ENCODE peak calls at places on chromosomes 5 and 9, in four cellular contexts. H is natural killer cell, F is fibroblast of pulmonary artery, D is pancreas. O is an unnamed sample.

GRCh38 chr9:135797507-135798302 is 95.7 kb downstream of the KCNT1 start:
- DNase-seq in H (no peak), D (no peak), F (peak; percentile 56), O (no peak)

GRCh38 chr5:129836321-129836720 is 67.9 kb upstream of the CHSY3 start:
- DNase-seq in F (no peak), H (no peak), D (no peak), O (no peak)

GRCh38 chr5:110785356-110785755 is 46.5 kb downstream of the SLC25A46 start:
- DNase-seq in H (no peak), F (peak; percentile 62), D (no peak), O (no peak)

GRCh38 chr5:14223372-14223771 is 80.2 kb downstream of the TRIO start:
- DNase-seq in F (no peak), D (no peak), H (no peak), O (no peak)

GRCh38 chr9:75871624-75872023 is 18.8 kb upstream of the PCSK5 start:
- DNase-seq in F (no peak), D (no peak), H (no peak), O (no peak)

GRCh38 chr9:137777761-137778160 is 99.8 kb upstream of the CACNA1B start:
- DNase-seq in D (no peak), H (no peak), F (no peak), O (no peak)

GRCh38 chr9:90287567-90288274 is 354.9 kb downstream of the DIRAS2 start:
- DNase-seq in F (no peak), H (no peak), D (no peak), O (no peak)

GRCh38 chr5:87390576-87391199 is 22.0 kb downstream of the CCNH start:
- DNase-seq in D (no peak), F (peak; percentile 22), H (no peak), O (no peak)

GRCh38 chr9:68887232-68887631 is 126.7 kb downstream of the PRKACG start:
- DNase-seq in H (no peak), D (no peak), F (no peak), O (no peak)

GRCh38 chr9:131875828-131876485 is 136.1 kb upstream of the RAPGEF1 start:
- DNase-seq in H (no peak), D (no peak), F (no peak), O (no peak)

GRCh38 chr9:129763235-129763917 is 10.5 kb upstream of the PTGES start:
- DNase-seq in H (no peak), D (no peak), F (peak; percentile 90), O (no peak)

GRCh38 chr5:112174959-112175594 is 244.0 kb downstream of the EPB41L4A start:
- DNase-seq in H (no peak), D (no peak), F (peak; percentile 70), O (no peak)

GRCh38 chr9:122498883-122499288 is 11.7 kb upstream of the OR1J2 start:
- DNase-seq in H (no peak), D (no peak), F (peak; percentile 64), O (no peak)

GRCh38 chr9:74942801-74943200 is 9.9 kb downstream of the C9orf40 start:
- DNase-seq in H (peak; percentile 38), F (peak; percentile 42), D (no peak), O (no peak)

GRCh38 chr5:135964670-135965320 is 10.0 kb upstream of the LECT2 start:
- DNase-seq in F (no peak), H (no peak), D (no peak), O (no peak)

DNA sequence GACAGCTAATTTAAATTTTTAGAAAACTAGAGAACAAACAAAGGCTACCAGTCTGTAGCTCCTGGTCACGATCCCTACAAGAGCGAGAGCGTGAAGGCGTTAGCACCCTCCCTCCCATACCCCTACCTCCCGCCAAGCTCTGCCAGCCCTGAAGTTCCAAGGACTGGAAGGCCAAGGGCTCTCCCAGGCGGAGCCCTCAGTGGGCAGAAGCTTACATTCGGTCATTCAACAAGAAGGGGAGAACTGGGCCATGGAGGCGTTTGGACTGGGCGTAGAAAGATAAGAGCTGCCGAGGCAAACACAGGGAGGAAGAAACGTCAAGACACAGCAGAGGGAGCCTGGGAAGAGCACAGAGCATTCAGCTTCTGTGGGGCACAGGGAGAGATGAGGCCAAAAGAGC is 3.0 kb downstream of the MXD3 start:
- DNase-seq in D (no peak), F (no peak), H (no peak), O (no peak)
- TF ChIP-seq CTCF in D (no peak), F (no peak), H (no peak), O (no peak)

GRCh38 chr5:68475476-68475875 is 259.9 kb downstream of the PIK3R1 start:
- DNase-seq in F (no peak), H (no peak), D (no peak), O (no peak)

GRCh38 chr5:68480385-68480940 is 264.9 kb downstream of the PIK3R1 start:
- DNase-seq in H (no peak), F (no peak), D (no peak), O (no peak)

GRCh38 chr5:68478306-68479091 is 262.9 kb downstream of the PIK3R1 start:
- DNase-seq in H (no peak), D (no peak), F (peak; percentile 16), O (no peak)

GRCh38 chr5:68479524-68479923 is 264.0 kb downstream of the PIK3R1 start:
- DNase-seq in F (no peak), H (no peak), D (no peak), O (no peak)

DNA sequence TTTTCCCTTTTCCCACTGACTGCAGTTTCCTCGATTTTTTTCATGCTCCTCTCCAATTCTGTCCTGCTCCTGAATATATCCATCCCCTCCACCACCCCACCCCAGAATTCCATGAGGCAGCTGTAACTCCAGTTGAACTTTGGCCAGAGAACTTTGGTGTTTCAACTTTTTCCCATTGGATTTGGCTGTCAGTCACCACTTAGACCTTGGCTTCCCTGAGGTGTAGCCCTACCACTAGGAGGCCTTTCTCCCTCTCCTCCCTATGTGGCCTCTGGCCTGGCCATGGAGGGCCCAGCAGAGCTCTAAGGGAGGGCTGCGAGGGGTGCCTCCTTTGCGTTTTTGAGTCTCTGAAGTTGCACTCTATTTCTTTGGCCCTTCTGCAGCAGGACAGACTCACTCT is 261.3 kb downstream of the PIK3R1 start:
- DNase-seq in F (no peak), D (no peak), H (no peak), O (no peak)
- TF ChIP-seq CTCF in F (peak; percentile 18), D (no peak), H (no peak), O (no peak)

DNA sequence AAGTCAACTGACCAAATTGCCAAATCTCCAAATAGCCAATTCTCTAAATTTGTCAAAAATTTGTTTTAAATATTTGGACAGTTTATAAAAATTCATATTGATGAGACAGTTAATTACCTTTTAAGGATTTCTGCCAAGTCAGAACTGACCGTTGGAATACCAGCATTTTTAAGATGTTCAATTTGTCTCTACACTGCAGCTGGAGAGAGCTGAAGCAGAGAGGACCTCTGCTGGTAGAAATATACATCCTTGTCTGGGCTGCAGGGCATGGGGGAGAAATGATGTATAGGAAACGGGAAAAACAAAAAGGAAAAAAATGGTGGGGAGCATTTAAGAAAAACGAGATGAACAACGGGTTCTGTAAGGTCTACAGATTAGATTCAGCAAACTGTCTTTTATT is 16.8 kb downstream of the NR6A1 start:
- DNase-seq in F (peak; percentile 46), H (no peak), D (no peak), O (no peak)
- TF ChIP-seq CTCF in F (peak; percentile 67), H (peak; percentile 13), D (no peak), O (peak; percentile 66)

GRCh38 chr9:581673-582497 is 259.6 kb upstream of the DMRT1 start:
- DNase-seq in D (peak; percentile 43), F (no peak), H (no peak), O (no peak)
- TF ChIP-seq CTCF in D (peak; percentile 28), F (no peak), H (no peak), O (peak; percentile 65)